ENCODE peak calls at places on chromosomes 5 and 9, in seven cellular contexts. One of them, this sample, is unnamed.
A peak's percentile ranks its signal among the peaks of the same experiment; 100 is the strongest.

GRCh38 chr5:56640763-56641406 is 174.5 kb upstream of the MAP3K1 start:
- DNase-seq in 8988T: no peak
- DNase-seq in stimulated activated CD4-positive, alpha-beta T cell treated with anti-CD3 and anti-CD28 coated beads, Interleukin-1b, Interleukin-23, amount 100 ng/mL, for 4 hours: no peak
- DNase-seq in DMS79: no peak
- DNase-seq in sciatic nerve: no peak
- DNase-seq in left colon: peak; percentile 32
- DNase-seq in NCI-H1105 treated with DMSO at 0.1 percent for 48 hours: no peak
- DNase-seq in this sample: no peak

GRCh38 chr5:1291611-1292080 is 3.2 kb downstream of the TERT start:
- DNase-seq in 8988T: no peak
- DNase-seq in stimulated activated CD4-positive, alpha-beta T cell treated with anti-CD3 and anti-CD28 coated beads, Interleukin-1b, Interleukin-23, amount 100 ng/mL, for 4 hours: no peak
- DNase-seq in DMS79: peak; percentile 60
- DNase-seq in sciatic nerve: no peak
- DNase-seq in left colon: peak; percentile 75
- DNase-seq in NCI-H1105 treated with DMSO at 0.1 percent for 48 hours: no peak
- DNase-seq in this sample: no peak

GRCh38 chr9:106682420-106682819 is 180.5 kb upstream of the ZNF462 start:
- DNase-seq in 8988T: no peak
- DNase-seq in stimulated activated CD4-positive, alpha-beta T cell treated with anti-CD3 and anti-CD28 coated beads, Interleukin-1b, Interleukin-23, amount 100 ng/mL, for 4 hours: no peak
- DNase-seq in DMS79: no peak
- DNase-seq in sciatic nerve: no peak
- DNase-seq in left colon: no peak
- DNase-seq in NCI-H1105 treated with DMSO at 0.1 percent for 48 hours: no peak
- DNase-seq in this sample: no peak

GRCh38 chr5:14223372-14223771 is 80.2 kb downstream of the TRIO start:
- DNase-seq in 8988T: no peak
- DNase-seq in stimulated activated CD4-positive, alpha-beta T cell treated with anti-CD3 and anti-CD28 coated beads, Interleukin-1b, Interleukin-23, amount 100 ng/mL, for 4 hours: no peak
- DNase-seq in DMS79: no peak
- DNase-seq in sciatic nerve: no peak
- DNase-seq in left colon: no peak
- DNase-seq in NCI-H1105 treated with DMSO at 0.1 percent for 48 hours: no peak
- DNase-seq in this sample: no peak

GRCh38 chr9:37663926-37664325 is 13.2 kb downstream of the FRMPD1 start:
- DNase-seq in 8988T: no peak
- DNase-seq in stimulated activated CD4-positive, alpha-beta T cell treated with anti-CD3 and anti-CD28 coated beads, Interleukin-1b, Interleukin-23, amount 100 ng/mL, for 4 hours: no peak
- DNase-seq in DMS79: no peak
- DNase-seq in sciatic nerve: no peak
- DNase-seq in left colon: no peak
- DNase-seq in NCI-H1105 treated with DMSO at 0.1 percent for 48 hours: no peak
- DNase-seq in this sample: no peak

GRCh38 chr9:127667127-127667844 is 39.5 kb upstream of the CFAP157 start:
- DNase-seq in 8988T: no peak
- DNase-seq in stimulated activated CD4-positive, alpha-beta T cell treated with anti-CD3 and anti-CD28 coated beads, Interleukin-1b, Interleukin-23, amount 100 ng/mL, for 4 hours: no peak
- DNase-seq in DMS79: no peak
- DNase-seq in sciatic nerve: no peak
- DNase-seq in left colon: no peak
- DNase-seq in NCI-H1105 treated with DMSO at 0.1 percent for 48 hours: no peak
- DNase-seq in this sample: no peak

GRCh38 chr5:92017786-92018185 is 634.7 kb upstream of the ARRDC3 start:
- DNase-seq in 8988T: no peak
- DNase-seq in stimulated activated CD4-positive, alpha-beta T cell treated with anti-CD3 and anti-CD28 coated beads, Interleukin-1b, Interleukin-23, amount 100 ng/mL, for 4 hours: no peak
- DNase-seq in DMS79: no peak
- DNase-seq in sciatic nerve: no peak
- DNase-seq in left colon: no peak
- DNase-seq in NCI-H1105 treated with DMSO at 0.1 percent for 48 hours: no peak
- DNase-seq in this sample: no peak

GRCh38 chr9:110192531-110193326 is 15.2 kb downstream of the C9orf152 start:
- DNase-seq in 8988T: no peak
- DNase-seq in stimulated activated CD4-positive, alpha-beta T cell treated with anti-CD3 and anti-CD28 coated beads, Interleukin-1b, Interleukin-23, amount 100 ng/mL, for 4 hours: no peak
- DNase-seq in DMS79: no peak
- DNase-seq in sciatic nerve: peak; percentile 55
- DNase-seq in left colon: no peak
- DNase-seq in NCI-H1105 treated with DMSO at 0.1 percent for 48 hours: no peak
- DNase-seq in this sample: no peak

GRCh38 chr5:181203842-181204560 is 995 bp downstream of the TRIM7 start:
- DNase-seq in 8988T: peak; percentile 83
- DNase-seq in stimulated activated CD4-positive, alpha-beta T cell treated with anti-CD3 and anti-CD28 coated beads, Interleukin-1b, Interleukin-23, amount 100 ng/mL, for 4 hours: no peak
- DNase-seq in DMS79: no peak
- DNase-seq in sciatic nerve: no peak
- DNase-seq in left colon: no peak
- DNase-seq in NCI-H1105 treated with DMSO at 0.1 percent for 48 hours: no peak
- DNase-seq in this sample: peak; percentile 49

GRCh38 chr9:33029106-33029788 is 4.2 kb downstream of the DNAJA1 start:
- DNase-seq in 8988T: no peak
- DNase-seq in stimulated activated CD4-positive, alpha-beta T cell treated with anti-CD3 and anti-CD28 coated beads, Interleukin-1b, Interleukin-23, amount 100 ng/mL, for 4 hours: no peak
- DNase-seq in DMS79: no peak
- DNase-seq in sciatic nerve: no peak
- DNase-seq in left colon: no peak
- DNase-seq in NCI-H1105 treated with DMSO at 0.1 percent for 48 hours: no peak
- DNase-seq in this sample: no peak

GRCh38 chr5:94863951-94864350 is 245.5 kb downstream of the SLF1 start:
- DNase-seq in 8988T: no peak
- DNase-seq in stimulated activated CD4-positive, alpha-beta T cell treated with anti-CD3 and anti-CD28 coated beads, Interleukin-1b, Interleukin-23, amount 100 ng/mL, for 4 hours: no peak
- DNase-seq in DMS79: no peak
- DNase-seq in sciatic nerve: no peak
- DNase-seq in left colon: no peak
- DNase-seq in NCI-H1105 treated with DMSO at 0.1 percent for 48 hours: no peak
- DNase-seq in this sample: no peak

GRCh38 chr9:133782157-133783130 is 44.3 kb upstream of the SARDH start:
- DNase-seq in 8988T: peak; percentile 89
- DNase-seq in stimulated activated CD4-positive, alpha-beta T cell treated with anti-CD3 and anti-CD28 coated beads, Interleukin-1b, Interleukin-23, amount 100 ng/mL, for 4 hours: peak; percentile 54
- DNase-seq in DMS79: no peak
- DNase-seq in sciatic nerve: peak; percentile 86
- DNase-seq in left colon: peak; percentile 54
- DNase-seq in NCI-H1105 treated with DMSO at 0.1 percent for 48 hours: peak; percentile 48
- DNase-seq in this sample: peak; percentile 45

GRCh38 chr5:108654042-108654441 is 93.7 kb upstream of the FER start:
- DNase-seq in 8988T: no peak
- DNase-seq in stimulated activated CD4-positive, alpha-beta T cell treated with anti-CD3 and anti-CD28 coated beads, Interleukin-1b, Interleukin-23, amount 100 ng/mL, for 4 hours: no peak
- DNase-seq in DMS79: no peak
- DNase-seq in sciatic nerve: no peak
- DNase-seq in left colon: no peak
- DNase-seq in NCI-H1105 treated with DMSO at 0.1 percent for 48 hours: no peak
- DNase-seq in this sample: no peak

This sample was measured in MG63.